ENCODE peak calls at places on chromosome 1, in nine cellular contexts. R, A, F, I, U, D, O, T and B are unnamed samples.

GRCh38 chr1:176555911-176556687 is 93.1 kb downstream of the PAPPA2 start:
- DNase-seq in F (no peak), I (no peak), U (peak; percentile 25), T (no peak), R (no peak), D (no peak), O (no peak), A (no peak), B (no peak)

GRCh38 chr1:224338150-224338838 is 8.3 kb upstream of the NVL start:
- DNase-seq in T (no peak), A (no peak), R (no peak), D (peak; percentile 30), U (no peak), I (no peak), O (no peak), F (peak; percentile 30), B (no peak)

GRCh38 chr1:145782166-145783099 is 41.5 kb downstream of the RNF115 start:
- DNase-seq in D (no peak), R (no peak), O (no peak), T (no peak), I (no peak), F (no peak), A (no peak), U (no peak), B (no peak)

GRCh38 chr1:26602378-26602959 is 72.9 kb downstream of the RPS6KA1 start:
- DNase-seq in I (peak; percentile 66), A (no peak), U (peak; percentile 61), F (peak; percentile 72), R (peak; percentile 69), D (peak; percentile 84), T (no peak), O (no peak), B (no peak)

GRCh38 chr1:20878799-20879198 is 91.7 kb upstream of the HP1BP3 start:
- DNase-seq in T (no peak), U (no peak), R (no peak), D (no peak), I (no peak), A (no peak), F (no peak), O (no peak), B (no peak)

GRCh38 chr1:16612332-16613172 is 812 bp downstream of the NBPF1 start:
- DNase-seq in U (peak; percentile 92), T (peak; percentile 70), F (peak; percentile 92), R (peak; percentile 71), D (peak; percentile 88), O (no peak), A (peak; percentile 67), I (peak; percentile 87), B (peak; percentile 82)

GRCh38 chr1:39940980-39941871 is 13.7 kb upstream of the MFSD2A start:
- DNase-seq in T (no peak), O (no peak), D (no peak), U (no peak), A (no peak), I (no peak), R (no peak), F (no peak), B (no peak)

GRCh38 chr1:95408506-95409136 is 174.6 kb downstream of the RWDD3 start:
- DNase-seq in F (peak; percentile 18), D (no peak), R (no peak), I (no peak), U (no peak), O (no peak), A (no peak), T (no peak), B (no peak)

GRCh38 chr1:115064461-115064860 is 24.8 kb downstream of the TSPAN2 start:
- DNase-seq in R (no peak), A (no peak), D (no peak), I (no peak), O (no peak), U (no peak), F (no peak), T (no peak), B (no peak)

GRCh38 chr1:115067460-115067859 is 21.8 kb downstream of the TSPAN2 start:
- DNase-seq in T (no peak), I (no peak), A (no peak), F (no peak), D (no peak), U (no peak), O (no peak), R (no peak), B (no peak)

GRCh38 chr1:115062542-115063004 is 26.7 kb downstream of the TSPAN2 start:
- DNase-seq in U (no peak), A (peak; percentile 64), O (no peak), R (no peak), T (peak; percentile 37), D (no peak), F (no peak), I (no peak), B (peak; percentile 25)

GRCh38 chr1:115063238-115063901 is 25.9 kb downstream of the TSPAN2 start:
- DNase-seq in F (no peak), U (no peak), I (no peak), D (no peak), O (no peak), T (no peak), R (no peak), A (no peak), B (no peak)

DNA sequence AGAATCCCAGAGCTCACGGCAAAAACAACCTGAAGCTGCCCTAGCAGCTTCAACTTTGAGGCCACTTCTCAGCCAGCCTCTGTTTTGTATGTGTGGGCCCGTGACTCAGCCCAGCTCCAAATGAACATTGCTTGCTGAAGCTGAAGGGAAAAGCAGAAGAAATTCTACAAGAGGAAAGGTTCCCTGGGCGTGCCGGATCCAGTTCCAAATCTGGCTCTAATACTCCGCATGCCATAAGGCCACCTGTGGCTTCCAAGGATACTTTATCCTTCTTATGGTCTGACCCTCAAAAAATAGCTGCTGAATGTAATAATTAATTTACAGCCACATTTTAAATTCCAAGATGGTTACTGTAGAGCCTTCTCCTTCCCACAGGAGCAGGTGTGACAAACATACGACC is 24.3 kb downstream of the TSPAN2 start:
- DNase-seq in D (no peak), U (no peak), F (no peak), I (no peak), T (no peak), R (no peak), A (no peak), O (no peak), B (no peak)
- H3K4me1 ChIP-seq in D (no peaks in the 10 kb centered on the region), U (no peaks in the 10 kb centered on the region), F (no peaks in the 10 kb centered on the region), I (peaks cover 19% of the 10 kb centered on the region), T (peaks cover 8% of the 10 kb centered on the region), R (no peaks in the 10 kb centered on the region), A (peaks cover 43% of the 10 kb centered on the region), O (peaks cover 70% of the 10 kb centered on the region), B (no peaks in the 10 kb centered on the region)

GRCh38 chr1:155093938-155094621 is 15.4 kb downstream of the EFNA3 start:
- DNase-seq in F (peak; percentile 81), D (peak; percentile 75), T (no peak), R (peak; percentile 60), A (no peak), I (peak; percentile 82), U (peak; percentile 70), O (no peak), B (peak; percentile 29)
- H3K4me3 ChIP-seq in F (no peak overlapping the region), D (no peak overlapping the region), T (no peak overlapping the region), R (no peak overlapping the region), A (no peak overlapping the region), I (no peak overlapping the region), U (no peak overlapping the region), O (peak overlapping the region; percentile 24), B (no peak overlapping the region)

GRCh38 chr1:3148171-3148570 is 79.2 kb downstream of the PRDM16 start:
- DNase-seq in I (no peak), T (no peak), O (no peak), U (no peak), A (no peak), R (no peak), F (no peak), D (no peak), B (no peak)

GRCh38 chr1:3145489-3146325 is 76.7 kb downstream of the PRDM16 start:
- DNase-seq in U (no peak), T (no peak), A (no peak), O (no peak), F (no peak), I (no peak), R (no peak), D (no peak), B (no peak)

GRCh38 chr1:3149277-3149676 is 80.3 kb downstream of the PRDM16 start:
- DNase-seq in U (no peak), I (no peak), O (no peak), F (no peak), D (no peak), R (no peak), T (no peak), A (no peak), B (no peak)

GRCh38 chr1:3146907-3147306 is 77.9 kb downstream of the PRDM16 start:
- DNase-seq in O (no peak), A (no peak), I (no peak), F (no peak), T (no peak), U (no peak), D (no peak), R (no peak), B (no peak)

GRCh38 chr1:3146458-3146857 is 77.5 kb downstream of the PRDM16 start:
- DNase-seq in A (no peak), F (no peak), T (no peak), D (no peak), I (no peak), R (no peak), U (no peak), O (no peak), B (no peak)
- H3K4me1 ChIP-seq in A (peaks cover 13% of the 10 kb centered on the region), F (no peaks in the 10 kb centered on the region), T (no peaks in the 10 kb centered on the region), D (no peaks in the 10 kb centered on the region), I (no peaks in the 10 kb centered on the region), R (no peaks in the 10 kb centered on the region), U (no peaks in the 10 kb centered on the region), O (peaks cover 83% of the 10 kb centered on the region), B (no peaks in the 10 kb centered on the region)

GRCh38 chr1:198638441-198638840 is 399 bp upstream of the PTPRC start:
- DNase-seq in I (no peak), A (no peak), U (no peak), R (no peak), F (no peak), D (no peak), O (no peak), T (no peak), B (no peak)
- H3K4me3 ChIP-seq in I (no peak overlapping the region), A (no peak overlapping the region), U (no peak overlapping the region), R (no peak overlapping the region), F (no peak overlapping the region), D (no peak overlapping the region), O (no peak overlapping the region), T (no peak overlapping the region), B (no peak overlapping the region)

GRCh38 chr1:192705510-192705909 is 69.6 kb downstream of the RGS13 start:
- DNase-seq in I (no peak), T (no peak), A (no peak), O (no peak), R (no peak), U (no peak), D (no peak), F (no peak), B (no peak)

GRCh38 chr1:192706936-192707335 is 71.0 kb downstream of the RGS13 start:
- DNase-seq in D (no peak), U (no peak), A (no peak), O (no peak), T (no peak), R (no peak), F (no peak), I (no peak), B (no peak)

GRCh38 chr1:192700834-192701271 is 64.9 kb downstream of the RGS13 start:
- DNase-seq in O (no peak), T (no peak), U (no peak), R (no peak), I (peak; percentile 18), D (no peak), F (no peak), A (no peak), B (no peak)

GRCh38 chr1:192702212-192702993 is 66.5 kb downstream of the RGS13 start:
- DNase-seq in F (no peak), A (no peak), D (no peak), R (no peak), O (no peak), U (no peak), T (no peak), I (no peak), B (no peak)

GRCh38 chr1:192703283-192704206 is 67.6 kb downstream of the RGS13 start:
- DNase-seq in O (no peak), U (no peak), T (no peak), F (no peak), I (no peak), D (no peak), A (no peak), R (no peak), B (no peak)
- H3K4me1 ChIP-seq in O (no peaks in the 10 kb centered on the region), U (no peaks in the 10 kb centered on the region), T (peaks cover 7% of the 10 kb centered on the region), F (no peaks in the 10 kb centered on the region), I (no peaks in the 10 kb centered on the region), D (no peaks in the 10 kb centered on the region), A (peaks cover 26% of the 10 kb centered on the region), R (peaks cover 3% of the 10 kb centered on the region), B (peaks cover 17% of the 10 kb centered on the region)